ENCODE peak calls at places on chromosomes 6 and 20, in five cellular contexts. B is GM20000, H is lower lobe of right lung, X is OCI-M1, L is IMR-90. W is an unnamed sample.

GRCh38 chr6:26571592-26572296 is 25.0 kb upstream of the ABT1 start:
- DNase-seq in B (no peak), H (no peak), X (peak), L (peak), W (peak)

GRCh38 chr20:16472045-16472872 is 101.0 kb downstream of the KIF16B start:
- DNase-seq in B (no peak), H (peak), X (peak), L (peak), W (no peak)

GRCh38 chr20:31968299-31969126 is 562 bp downstream of the XKR7 start:
- DNase-seq in B (peak), H (peak), X (peak), L (peak), W (peak)

GRCh38 chr6:107264357-107264831 is 149.1 kb upstream of the BEND3 start:
- DNase-seq in B (no peak), H (no peak), X (no peak), L (peak), W (no peak)

GRCh38 chr6:166424431-166424830 is 41.7 kb upstream of the MPC1 start:
- DNase-seq in B (no peak), H (no peak), X (no peak), L (no peak), W (no peak)

GRCh38 chr20:19583532-19584175 is 174.4 kb upstream of the RIN2 start:
- DNase-seq in B (peak), H (peak), X (peak), L (peak), W (peak)

GRCh38 chr6:148851683-148852556 is 105.1 kb downstream of the UST start:
- DNase-seq in B (no peak), H (no peak), X (no peak), L (no peak), W (no peak)

GRCh38 chr6:157613011-157613522 is 210.0 kb upstream of the SNX9 start:
- DNase-seq in B (no peak), H (no peak), X (peak), L (peak), W (peak)

GRCh38 chr6:42313038-42313437 is 95.4 kb upstream of the MRPS10 start:
- DNase-seq in B (no peak), H (no peak), X (no peak), L (peak), W (no peak)

GRCh38 chr6:142935553-142936517 is 9.1 kb downstream of the HIVEP2 start:
- DNase-seq in B (no peak), H (no peak), X (no peak), L (no peak), W (no peak)

GRCh38 chr6:139647001-139647400 is 272.6 kb upstream of the CITED2 start:
- DNase-seq in B (no peak), H (no peak), X (no peak), L (peak), W (no peak)

GRCh38 chr6:161369339-161369738 is 95.5 kb upstream of the AGPAT4 start:
- DNase-seq in B (no peak), H (peak), X (no peak), L (peak), W (peak)

GRCh38 chr6:74626288-74626687 is 579.6 kb downstream of the COL12A1 start:
- DNase-seq in B (no peak), H (no peak), X (no peak), L (no peak), W (no peak)

GRCh38 chr6:168052291-168052891 is 26.6 kb downstream of the FRMD1 start:
- DNase-seq in B (no peak), H (no peak), X (no peak), L (no peak), W (no peak)

GRCh38 chr6:39128106-39128505 is 13.1 kb upstream of the SAYSD1 start:
- DNase-seq in B (no peak), H (no peak), X (no peak), L (no peak), W (no peak)

GRCh38 chr6:150267686-150268561 is 100.9 kb upstream of the IYD start:
- DNase-seq in B (no peak), H (peak), X (peak), L (peak), W (no peak)

GRCh38 chr6:96014846-96015245 is 928 bp upstream of the FUT9 start:
- DNase-seq in B (no peak), H (no peak), X (no peak), L (no peak), W (no peak)

GRCh38 chr6:112439010-112439409 is 91.9 kb downstream of the RFPL4B start:
- DNase-seq in B (no peak), H (no peak), X (no peak), L (no peak), W (no peak)

GRCh38 chr6:43005844-43006243 is 7.9 kb downstream of the MEA1 start:
- DNase-seq in B (no peak), H (no peak), X (no peak), L (no peak), W (no peak)

GRCh38 chr6:84139311-84139710 is 88.1 kb downstream of the CEP162 start:
- DNase-seq in B (no peak), H (no peak), X (no peak), L (no peak), W (no peak)

GRCh38 chr6:40930555-40930954 is 108.5 kb downstream of the UNC5CL start:
- DNase-seq in B (no peak), H (no peak), X (peak), L (peak), W (peak)

GRCh38 chr6:19771753-19772336 is 65.3 kb upstream of the ID4 start:
- DNase-seq in B (no peak), H (no peak), X (no peak), L (peak), W (peak)

GRCh38 chr6:161244725-161245124 is 29.1 kb downstream of the AGPAT4 start:
- DNase-seq in B (no peak), H (no peak), X (peak), L (no peak), W (no peak)

GRCh38 chr6:161021978-161022743 is 30.6 kb downstream of the MAP3K4 start:
- DNase-seq in B (no peak), H (no peak), X (no peak), L (no peak), W (no peak)

GRCh38 chr6:170284126-170284773 is 6.6 kb downstream of the DLL1 start:
- DNase-seq in B (no peak), H (no peak), X (no peak), L (no peak), W (no peak)

GRCh38 chr6:168368063-168368835 is 48.7 kb upstream of the DACT2 start:
- DNase-seq in B (no peak), H (no peak), X (no peak), L (no peak), W (no peak)

GRCh38 chr6:138815797-138816528 is 20.1 kb downstream of the ECT2L start:
- DNase-seq in B (peak), H (no peak), X (peak), L (peak), W (peak)

GRCh38 chr6:20033697-20034407 is 178.4 kb downstream of the MBOAT1 start:
- DNase-seq in B (no peak), H (no peak), X (no peak), L (no peak), W (no peak)

GRCh38 chr6:167094436-167094819 is 28.5 kb upstream of the CCR6 start:
- DNase-seq in B (no peak), H (no peak), X (no peak), L (no peak), W (peak)

GRCh38 chr20:18058661-18059467 is 1.1 kb upstream of the OVOL2 start:
- DNase-seq in B (no peak), H (peak), X (no peak), L (no peak), W (no peak)

GRCh38 chr6:106547053-106547414 is 82.3 kb downstream of the RTN4IP1 start:
- DNase-seq in B (no peak), H (no peak), X (no peak), L (no peak), W (peak)

GRCh38 chr6:109076421-109076820 is 18.2 kb downstream of the SESN1 start:
- DNase-seq in B (no peak), H (no peak), X (peak), L (no peak), W (no peak)

GRCh38 chr6:54681987-54682386 is 164.6 kb upstream of the FAM83B start:
- DNase-seq in B (no peak), H (no peak), X (peak), L (peak), W (no peak)

GRCh38 chr6:53967415-53967814 is 143.8 kb upstream of the MLIP start:
- DNase-seq in B (no peak), H (no peak), X (no peak), L (no peak), W (no peak)

GRCh38 chr6:155274533-155274932 is 10.7 kb downstream of the CLDN20 start:
- DNase-seq in B (no peak), H (no peak), X (no peak), L (peak), W (no peak)

GRCh38 chr20:6898928-6899327 is 131.4 kb downstream of the BMP2 start:
- DNase-seq in B (no peak), H (no peak), X (no peak), L (no peak), W (no peak)

GRCh38 chr6:135196739-135197510 is 15.8 kb downstream of the MYB start:
- DNase-seq in B (peak), H (no peak), X (no peak), L (no peak), W (peak)

W was measured in MV-4-11.